ENCODE peak calls at places on chromosome 19, in seven cellular contexts. One of them, this sample, is unnamed.

GRCh38 chr19:387777-388176 is 21.2 kb downstream of the C2CD4C start:
- DNase-seq in K562: no peak
- DNase-seq in uterus: no peak
- DNase-seq in colonic mucosa: no peak
- DNase-seq in fibroblast of the aortic adventitia: no peak
- DNase-seq in psoas muscle: no peak
- DNase-seq in A549: no peak
- DNase-seq in this sample: no peak

GRCh38 chr19:4375164-4375619 is 25.2 kb downstream of the SH3GL1 start:
- DNase-seq in colonic mucosa: peak
- DNase-seq in uterus: no peak
- DNase-seq in A549: no peak
- DNase-seq in K562: peak
- DNase-seq in fibroblast of the aortic adventitia: no peak
- DNase-seq in psoas muscle: peak
- DNase-seq in this sample: peak

GRCh38 chr19:12202250-12202649 is 39.4 kb downstream of the ZNF136 start:
- DNase-seq in fibroblast of the aortic adventitia: no peak
- DNase-seq in A549: no peak
- DNase-seq in colonic mucosa: peak
- DNase-seq in uterus: no peak
- DNase-seq in K562: no peak
- DNase-seq in psoas muscle: no peak
- DNase-seq in this sample: no peak

GRCh38 chr19:5472303-5472702 is 17.1 kb downstream of the ZNRF4 start:
- DNase-seq in psoas muscle: no peak
- DNase-seq in uterus: no peak
- DNase-seq in colonic mucosa: no peak
- DNase-seq in fibroblast of the aortic adventitia: no peak
- DNase-seq in A549: no peak
- DNase-seq in K562: no peak
- DNase-seq in this sample: no peak

GRCh38 chr19:11021760-11022144 is 60.9 kb downstream of the SMARCA4 start:
- DNase-seq in colonic mucosa: no peak
- DNase-seq in uterus: no peak
- DNase-seq in psoas muscle: no peak
- DNase-seq in A549: no peak
- DNase-seq in fibroblast of the aortic adventitia: no peak
- DNase-seq in K562: no peak
- DNase-seq in this sample: no peak

GRCh38 chr19:42114412-42114811 is 17.8 kb downstream of the POU2F2 start:
- DNase-seq in fibroblast of the aortic adventitia: no peak
- DNase-seq in K562: no peak
- DNase-seq in psoas muscle: no peak
- DNase-seq in A549: no peak
- DNase-seq in uterus: no peak
- DNase-seq in colonic mucosa: no peak
- DNase-seq in this sample: peak

GRCh38 chr19:3618144-3618810 is 8.3 kb downstream of the CACTIN start:
- DNase-seq in uterus: peak
- DNase-seq in A549: no peak
- DNase-seq in fibroblast of the aortic adventitia: peak
- DNase-seq in K562: peak
- DNase-seq in psoas muscle: peak
- DNase-seq in colonic mucosa: peak
- DNase-seq in this sample: peak

GRCh38 chr19:30222428-30222873 is 149.7 kb upstream of the ZNF536 start:
- DNase-seq in psoas muscle: no peak
- DNase-seq in fibroblast of the aortic adventitia: no peak
- DNase-seq in K562: peak
- DNase-seq in colonic mucosa: no peak
- DNase-seq in A549: peak
- DNase-seq in uterus: no peak
- DNase-seq in this sample: no peak

GRCh38 chr19:18321729-18322091 is 1.2 kb downstream of the LSM4 start:
- DNase-seq in colonic mucosa: no peak
- DNase-seq in fibroblast of the aortic adventitia: peak
- DNase-seq in K562: no peak
- DNase-seq in A549: no peak
- DNase-seq in uterus: no peak
- DNase-seq in psoas muscle: no peak
- DNase-seq in this sample: no peak

GRCh38 chr19:3699741-3700241 is 477 bp downstream of the PIP5K1C start:
- DNase-seq in fibroblast of the aortic adventitia: no peak
- DNase-seq in uterus: no peak
- DNase-seq in colonic mucosa: no peak
- DNase-seq in A549: no peak
- DNase-seq in K562: no peak
- DNase-seq in psoas muscle: no peak
- DNase-seq in this sample: no peak

GRCh38 chr19:18023596-18024212 is 15.7 kb downstream of the ARRDC2 start:
- DNase-seq in fibroblast of the aortic adventitia: no peak
- DNase-seq in colonic mucosa: peak
- DNase-seq in uterus: peak
- DNase-seq in psoas muscle: peak
- DNase-seq in A549: no peak
- DNase-seq in K562: no peak
- DNase-seq in this sample: no peak

GRCh38 chr19:51114087-51114714 is 6.0 kb upstream of the CTU1 start:
- DNase-seq in fibroblast of the aortic adventitia: no peak
- DNase-seq in uterus: no peak
- DNase-seq in K562: no peak
- DNase-seq in psoas muscle: no peak
- DNase-seq in colonic mucosa: no peak
- DNase-seq in A549: no peak
- DNase-seq in this sample: no peak

GRCh38 chr19:51108066-51108804 is at the start of gene CTU1:
- DNase-seq in colonic mucosa: peak
- DNase-seq in uterus: peak
- DNase-seq in psoas muscle: peak
- DNase-seq in A549: peak
- DNase-seq in fibroblast of the aortic adventitia: peak
- DNase-seq in K562: peak
- DNase-seq in this sample: peak

GRCh38 chr19:51110666-51110971 is 2.4 kb upstream of the CTU1 start:
- DNase-seq in psoas muscle: no peak
- DNase-seq in A549: no peak
- DNase-seq in colonic mucosa: no peak
- DNase-seq in fibroblast of the aortic adventitia: no peak
- DNase-seq in K562: no peak
- DNase-seq in uterus: no peak
- DNase-seq in this sample: no peak

GRCh38 chr19:51108805-51109146 is 567 bp upstream of the CTU1 start:
- DNase-seq in uterus: no peak
- DNase-seq in A549: no peak
- DNase-seq in psoas muscle: no peak
- DNase-seq in colonic mucosa: no peak
- DNase-seq in K562: no peak
- DNase-seq in fibroblast of the aortic adventitia: no peak
- DNase-seq in this sample: no peak

GRCh38 chr19:51111606-51112005 is 3.4 kb upstream of the CTU1 start:
- DNase-seq in K562: no peak
- DNase-seq in uterus: no peak
- DNase-seq in fibroblast of the aortic adventitia: no peak
- DNase-seq in colonic mucosa: no peak
- DNase-seq in A549: peak
- DNase-seq in psoas muscle: no peak
- DNase-seq in this sample: no peak
- TF ChIP-seq CTCF in K562: peak
- TF ChIP-seq CTCF in uterus: no peak
- TF ChIP-seq CTCF in fibroblast of the aortic adventitia: no peak
- TF ChIP-seq CTCF in colonic mucosa: no peak
- TF ChIP-seq CTCF in A549: no peak
- TF ChIP-seq CTCF in psoas muscle: no peak
- TF ChIP-seq CTCF in this sample: peak

GRCh38 chr19:48815870-48816501 is 5.2 kb upstream of the BCAT2 start:
- DNase-seq in uterus: no peak
- DNase-seq in psoas muscle: no peak
- DNase-seq in fibroblast of the aortic adventitia: no peak
- DNase-seq in colonic mucosa: no peak
- DNase-seq in K562: peak
- DNase-seq in A549: peak
- DNase-seq in this sample: peak

GRCh38 chr19:48814895-48815294 is 4.1 kb upstream of the BCAT2 start:
- DNase-seq in fibroblast of the aortic adventitia: no peak
- DNase-seq in A549: no peak
- DNase-seq in colonic mucosa: no peak
- DNase-seq in uterus: no peak
- DNase-seq in K562: peak
- DNase-seq in psoas muscle: no peak
- DNase-seq in this sample: no peak

GRCh38 chr19:48813123-48813911 is 2.5 kb upstream of the BCAT2 start:
- DNase-seq in fibroblast of the aortic adventitia: no peak
- DNase-seq in A549: no peak
- DNase-seq in psoas muscle: no peak
- DNase-seq in uterus: no peak
- DNase-seq in K562: peak
- DNase-seq in colonic mucosa: no peak
- DNase-seq in this sample: no peak

GRCh38 chr19:48810151-48810550 is 678 bp downstream of the BCAT2 start:
- DNase-seq in fibroblast of the aortic adventitia: no peak
- DNase-seq in psoas muscle: no peak
- DNase-seq in A549: no peak
- DNase-seq in K562: no peak
- DNase-seq in uterus: no peak
- DNase-seq in colonic mucosa: no peak
- DNase-seq in this sample: no peak

DNA sequence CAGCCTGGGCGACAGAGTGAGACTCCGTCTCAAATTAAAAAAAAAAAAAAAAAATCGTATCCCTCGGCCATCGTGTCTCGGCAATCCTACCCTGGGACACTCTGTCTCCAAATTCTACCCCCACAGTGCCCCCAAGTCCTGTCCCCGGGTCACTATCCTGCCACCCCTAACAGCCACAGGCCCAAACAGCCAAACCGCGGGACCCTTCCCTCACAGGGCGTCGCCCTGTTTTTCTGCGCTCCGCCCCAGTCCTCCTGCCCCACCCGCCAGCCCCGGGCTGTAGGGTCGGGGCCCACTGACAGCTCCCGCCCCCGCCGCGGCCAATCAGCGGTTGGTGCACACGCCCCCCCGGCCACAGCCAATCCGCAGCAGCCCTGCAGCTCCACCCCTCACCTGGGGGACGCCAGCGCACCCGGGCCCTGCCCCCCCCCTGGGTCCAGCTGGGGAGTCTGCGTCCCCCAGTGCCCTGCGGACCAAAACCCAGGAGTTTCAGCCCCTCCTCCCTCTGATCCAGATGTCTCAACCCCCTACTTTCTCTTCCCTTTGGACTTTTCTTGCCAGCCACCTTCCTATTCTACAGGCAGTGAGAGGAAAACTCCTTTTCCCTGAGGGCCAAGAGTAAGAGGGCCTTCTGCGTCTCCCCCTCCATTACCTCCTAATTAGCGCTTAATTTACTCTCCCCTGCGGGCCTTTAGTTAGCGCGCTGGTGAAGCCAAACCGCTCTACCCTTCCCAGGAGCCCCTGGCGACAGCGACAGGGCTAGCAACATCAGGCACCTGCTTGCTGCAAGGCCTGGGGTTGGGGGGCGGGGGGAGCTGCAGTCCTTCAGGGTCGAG is 1.5 kb upstream of the BCAT2 start:
- DNase-seq in uterus: peak
- DNase-seq in colonic mucosa: peak
- DNase-seq in psoas muscle: peak
- DNase-seq in fibroblast of the aortic adventitia: peak
- DNase-seq in K562: peak
- DNase-seq in A549: peak
- DNase-seq in this sample: peak
- H3K4me3 ChIP-seq in uterus: peak
- H3K4me3 ChIP-seq in colonic mucosa: peak
- H3K4me3 ChIP-seq in psoas muscle: peak
- H3K4me3 ChIP-seq in fibroblast of the aortic adventitia: peak
- H3K4me3 ChIP-seq in K562: peak
- H3K4me3 ChIP-seq in A549: peak
- H3K4me3 ChIP-seq in this sample: peak

GRCh38 chr19:45638930-45639729 is at the start of gene EML2:
- DNase-seq in uterus: no peak
- DNase-seq in colonic mucosa: peak
- DNase-seq in psoas muscle: peak
- DNase-seq in K562: peak
- DNase-seq in A549: peak
- DNase-seq in fibroblast of the aortic adventitia: no peak
- DNase-seq in this sample: peak
- TF ChIP-seq CTCF in uterus: peak
- TF ChIP-seq CTCF in colonic mucosa: no peak
- TF ChIP-seq CTCF in psoas muscle: no peak
- TF ChIP-seq CTCF in K562: peak
- TF ChIP-seq CTCF in A549: peak
- TF ChIP-seq CTCF in fibroblast of the aortic adventitia: peak
- TF ChIP-seq CTCF in this sample: no peak

GRCh38 chr19:8050274-8051096 is 2.1 kb upstream of the CCL25 start:
- DNase-seq in colonic mucosa: peak
- DNase-seq in A549: peak
- DNase-seq in fibroblast of the aortic adventitia: peak
- DNase-seq in K562: peak
- DNase-seq in psoas muscle: peak
- DNase-seq in uterus: peak
- DNase-seq in this sample: peak
- H3K4me3 ChIP-seq in colonic mucosa: peak
- H3K4me3 ChIP-seq in A549: peak
- H3K4me3 ChIP-seq in fibroblast of the aortic adventitia: no peak
- H3K4me3 ChIP-seq in K562: peak
- H3K4me3 ChIP-seq in psoas muscle: peak
- H3K4me3 ChIP-seq in uterus: no peak
- H3K4me3 ChIP-seq in this sample: peak

DNA sequence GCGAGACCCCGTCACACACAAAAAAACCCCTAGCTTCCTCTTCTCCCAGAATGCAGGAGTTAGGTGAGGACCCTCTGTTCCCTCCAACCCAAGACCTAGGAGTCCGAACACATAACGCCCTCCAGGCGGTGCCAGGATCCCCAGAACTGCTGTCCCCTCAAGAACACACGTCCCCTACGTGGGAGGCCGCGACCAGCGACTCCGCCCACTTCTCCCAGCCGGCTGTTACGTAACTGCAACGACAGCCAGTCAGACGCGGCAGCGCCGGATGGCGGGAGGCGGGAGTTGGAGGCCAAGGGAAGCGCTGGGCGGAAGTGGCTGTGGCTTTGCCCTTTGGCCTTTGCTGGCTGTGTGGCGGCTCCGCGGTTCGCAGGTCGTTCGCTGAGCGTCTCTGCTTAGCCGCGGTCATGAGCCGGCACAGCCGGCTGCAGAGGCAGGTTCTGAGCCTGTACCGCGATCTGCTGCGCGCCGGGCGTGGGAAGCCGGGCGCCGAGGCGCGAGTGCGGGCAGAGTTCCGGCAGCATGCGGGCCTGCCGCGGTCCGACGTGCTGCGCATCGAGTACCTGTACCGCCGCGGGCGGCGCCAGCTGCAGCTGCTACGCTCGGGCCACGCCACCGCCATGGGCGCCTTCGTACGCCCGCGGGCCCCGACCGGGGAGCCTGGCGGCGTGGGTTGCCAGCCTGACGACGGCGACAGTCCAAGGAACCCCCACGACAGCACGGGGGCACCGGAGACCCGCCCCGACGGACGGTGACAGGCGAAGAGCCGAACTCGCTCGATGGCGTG is at the start of gene SDHAF1:
- DNase-seq in psoas muscle: peak
- DNase-seq in A549: peak
- DNase-seq in K562: peak
- DNase-seq in uterus: peak
- DNase-seq in colonic mucosa: peak
- DNase-seq in fibroblast of the aortic adventitia: peak
- DNase-seq in this sample: peak
- TF ChIP-seq CTCF in psoas muscle: no peak
- TF ChIP-seq CTCF in A549: peak
- TF ChIP-seq CTCF in K562: peak
- TF ChIP-seq CTCF in uterus: peak
- TF ChIP-seq CTCF in colonic mucosa: no peak
- TF ChIP-seq CTCF in fibroblast of the aortic adventitia: no peak
- TF ChIP-seq CTCF in this sample: no peak